ENCODE peak calls at places on chromosomes 11 and 22, in four cellular contexts. H is HepG2, E is HCT116, T is K562. K is an unnamed sample.

GRCh38 chr22:31350410-31350863 is 4.3 kb upstream of the PATZ1 start:
- DNase-seq in E (no peak), T (peak; percentile 55), H (peak; percentile 90), K (no peak)

GRCh38 chr11:113675565-113675964 is 30.5 kb downstream of the TMPRSS5 start:
- DNase-seq in T (no peak), E (no peak), H (no peak), K (no peak)

GRCh38 chr11:5736396-5736795 is at the start of gene OR56B1:
- DNase-seq in T (no peak), H (no peak), E (no peak), K (no peak)

GRCh38 chr11:18721576-18722292 is 4.3 kb downstream of the IGSF22 start:
- DNase-seq in H (no peak), E (peak; percentile 45), T (peak; percentile 61), K (no peak)

GRCh38 chr22:19527861-19528417 is 3.7 kb upstream of the CLDN5 start:
- DNase-seq in H (no peak), T (no peak), E (no peak), K (no peak)

GRCh38 chr11:109968781-109969180 is 124.4 kb upstream of the ZC3H12C start:
- DNase-seq in T (no peak), H (no peak), E (no peak), K (no peak)

GRCh38 chr22:32127904-32128303 is 31.2 kb downstream of the C22orf42 start:
- DNase-seq in E (no peak), T (peak; percentile 18), H (no peak), K (peak; percentile 27)

GRCh38 chr22:47154621-47155081 is 392.2 kb downstream of the TBC1D22A start:
- DNase-seq in T (no peak), E (no peak), H (no peak), K (no peak)

GRCh38 chr11:39294648-39295047 is 2164.8 kb downstream of the LRRC4C start:
- DNase-seq in H (no peak), T (no peak), E (no peak), K (no peak)

GRCh38 chr11:8102965-8103364 is 22.0 kb downstream of the TUB start:
- DNase-seq in T (no peak), E (no peak), H (no peak), K (no peak)

GRCh38 chr11:61587951-61588695 is 7.2 kb upstream of the SYT7 start:
- DNase-seq in E (peak; percentile 46), T (peak; percentile 48), H (no peak), K (no peak)

GRCh38 chr11:69962152-69962551 is 116.0 kb upstream of the ANO1 start:
- DNase-seq in H (no peak), T (peak; percentile 66), E (peak; percentile 77), K (no peak)

GRCh38 chr11:67271548-67272284 is 5.4 kb downstream of the GRK2 start:
- DNase-seq in H (no peak), E (no peak), T (no peak), K (no peak)

GRCh38 chr11:1224491-1225385 is 1.9 kb downstream of the MUC5B start:
- DNase-seq in E (no peak), H (no peak), T (no peak), K (no peak)

GRCh38 chr11:26584818-26585217 is 12.8 kb upstream of the MUC15 start:
- DNase-seq in E (no peak), H (no peak), T (no peak), K (no peak)

GRCh38 chr22:37242395-37242918 is 1.6 kb downstream of the RAC2 start:
- DNase-seq in T (peak; percentile 96), H (no peak), E (no peak), K (no peak)

GRCh38 chr11:35487532-35488078 is 37.8 kb downstream of the PAMR1 start:
- DNase-seq in E (peak; percentile 22), H (peak; percentile 7), T (peak; percentile 27), K (peak; percentile 39)

GRCh38 chr11:130178992-130179391 is 19.4 kb downstream of the ST14 start:
- DNase-seq in E (no peak), H (no peak), T (no peak), K (no peak)

GRCh38 chr22:24514241-24515024 is 19.3 kb downstream of the UPB1 start:
- DNase-seq in H (peak; percentile 76), T (no peak), E (no peak), K (no peak)

GRCh38 chr22:41799486-41800347 is 762 bp upstream of the CCDC134 start:
- DNase-seq in T (peak; percentile 44), H (no peak), E (no peak), K (no peak)

GRCh38 chr11:122524532-122524882 is 131.0 kb upstream of the UBASH3B start:
- DNase-seq in E (no peak), H (no peak), T (no peak), K (no peak)

GRCh38 chr11:95283146-95283545 is 52.1 kb upstream of the SESN3 start:
- DNase-seq in T (no peak), E (no peak), H (no peak), K (no peak)

GRCh38 chr22:45918455-45919370 is 58.2 kb downstream of the WNT7B start:
- DNase-seq in E (no peak), T (no peak), H (no peak), K (no peak)

GRCh38 chr11:34276465-34276864 is 81.3 kb downstream of the ABTB2 start:
- DNase-seq in H (no peak), T (no peak), E (no peak), K (no peak)

GRCh38 chr11:33448461-33449130 is 191.4 kb downstream of the HIPK3 start:
- DNase-seq in T (no peak), H (no peak), E (no peak), K (no peak)

GRCh38 chr11:45167283-45167682 is 20.8 kb downstream of the PRDM11 start:
- DNase-seq in E (no peak), T (no peak), H (no peak), K (no peak)

GRCh38 chr11:45170484-45170883 is 24.0 kb downstream of the PRDM11 start:
- DNase-seq in T (no peak), E (no peak), H (no peak), K (no peak)

GRCh38 chr11:45171550-45171949 is 25.1 kb downstream of the PRDM11 start:
- DNase-seq in E (no peak), T (no peak), H (no peak), K (no peak)

GRCh38 chr11:45168366-45169130 is 22.1 kb downstream of the PRDM11 start:
- DNase-seq in H (no peak), E (no peak), T (no peak), K (no peak)

GRCh38 chr11:45169310-45170072 is 23.1 kb downstream of the PRDM11 start:
- DNase-seq in E (no peak), H (no peak), T (no peak), K (no peak)
- TF ChIP-seq FOSL1 in E (no peak), H (no peak), T (no peak), K (no peak)

GRCh38 chr11:93718057-93718563 is 23.2 kb downstream of the TAF1D start:
- DNase-seq in T (peak; percentile 84), H (no peak), E (no peak), K (no peak)
- TF ChIP-seq FOSL1 in T (peak; percentile 71), H (no peak), E (no peak), K (no peak)

GRCh38 chr11:17353228-17354021 is 1.8 kb downstream of the NCR3LG1 start:
- DNase-seq in E (peak; percentile 54), H (peak; percentile 90), T (peak; percentile 89), K (peak; percentile 84)

GRCh38 chr11:17354070-17354924 is 2.7 kb downstream of the NCR3LG1 start:
- DNase-seq in H (peak; percentile 76), T (peak; percentile 91), E (peak; percentile 75), K (peak; percentile 80)

GRCh38 chr11:17351510-17352176 is at the start of gene NCR3LG1:
- DNase-seq in E (no peak), T (peak; percentile 73), H (peak; percentile 46), K (no peak)

GRCh38 chr11:17351171-17351509 is 460 bp upstream of the NCR3LG1 start:
- DNase-seq in T (no peak), E (no peak), H (no peak), K (no peak)

DNA sequence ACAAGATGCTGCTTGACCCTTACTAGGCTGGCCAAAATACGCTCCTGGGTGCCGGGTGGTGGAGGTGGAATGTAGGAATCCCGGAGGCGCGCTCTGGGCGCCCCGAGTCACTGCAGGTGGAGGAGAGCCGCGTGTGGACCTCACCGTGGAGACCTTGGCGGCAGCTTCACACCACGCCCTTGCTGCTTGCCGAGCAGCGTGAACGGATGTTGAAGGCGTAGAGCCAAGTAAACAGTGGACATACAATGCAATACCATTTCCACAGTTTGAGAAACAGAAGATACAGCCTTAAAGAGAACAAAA is 1.3 kb downstream of the NCR3LG1 start:
- DNase-seq in H (peak; percentile 35), E (no peak), T (peak; percentile 78), K (no peak)
- TF ChIP-seq FOSL1 in H (no peak), E (no peak), T (no peak), K (no peak)

DNA sequence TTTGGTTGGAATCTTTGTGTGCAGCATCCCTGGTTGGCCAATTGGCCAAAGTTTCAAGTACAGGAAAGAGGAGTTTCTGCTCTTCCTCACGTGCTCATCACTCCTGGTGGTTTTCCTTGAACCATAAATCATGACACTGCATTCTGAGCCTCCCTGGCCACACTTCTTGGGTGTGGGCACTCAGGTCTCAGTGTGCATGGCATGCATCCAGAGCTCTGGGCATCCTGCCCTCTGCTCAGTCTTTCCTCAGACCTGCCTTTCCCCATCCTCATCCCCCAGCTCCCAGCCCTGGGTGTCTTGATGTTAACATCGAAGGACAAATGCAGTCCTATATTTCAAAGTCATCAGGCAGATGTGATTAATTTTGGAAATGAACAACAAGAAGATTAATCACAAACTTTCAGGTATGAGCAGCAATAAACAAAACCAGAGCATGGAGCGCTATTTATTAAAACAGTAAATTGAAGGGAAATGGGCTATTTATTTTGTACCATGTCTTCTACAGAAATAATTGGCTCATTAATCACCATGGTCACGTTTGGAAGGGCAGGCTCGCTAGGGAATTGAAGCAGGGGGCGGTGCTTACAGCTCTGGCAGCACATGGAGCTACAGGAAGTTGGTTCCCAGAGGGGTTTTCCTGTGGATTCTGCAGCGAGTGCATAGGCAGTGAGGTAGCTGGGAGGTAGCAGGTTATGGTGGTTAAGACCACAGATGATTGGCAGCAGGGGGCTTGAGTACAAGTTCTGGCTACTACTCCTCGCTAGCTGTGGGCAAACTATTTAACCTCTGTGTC is 89.6 kb downstream of the CSNK2A3 start:
- DNase-seq in T (no peak), E (no peak), H (no peak), K (no peak)
- TF ChIP-seq FOSL1 in T (no peak), E (no peak), H (no peak), K (no peak)

DNA sequence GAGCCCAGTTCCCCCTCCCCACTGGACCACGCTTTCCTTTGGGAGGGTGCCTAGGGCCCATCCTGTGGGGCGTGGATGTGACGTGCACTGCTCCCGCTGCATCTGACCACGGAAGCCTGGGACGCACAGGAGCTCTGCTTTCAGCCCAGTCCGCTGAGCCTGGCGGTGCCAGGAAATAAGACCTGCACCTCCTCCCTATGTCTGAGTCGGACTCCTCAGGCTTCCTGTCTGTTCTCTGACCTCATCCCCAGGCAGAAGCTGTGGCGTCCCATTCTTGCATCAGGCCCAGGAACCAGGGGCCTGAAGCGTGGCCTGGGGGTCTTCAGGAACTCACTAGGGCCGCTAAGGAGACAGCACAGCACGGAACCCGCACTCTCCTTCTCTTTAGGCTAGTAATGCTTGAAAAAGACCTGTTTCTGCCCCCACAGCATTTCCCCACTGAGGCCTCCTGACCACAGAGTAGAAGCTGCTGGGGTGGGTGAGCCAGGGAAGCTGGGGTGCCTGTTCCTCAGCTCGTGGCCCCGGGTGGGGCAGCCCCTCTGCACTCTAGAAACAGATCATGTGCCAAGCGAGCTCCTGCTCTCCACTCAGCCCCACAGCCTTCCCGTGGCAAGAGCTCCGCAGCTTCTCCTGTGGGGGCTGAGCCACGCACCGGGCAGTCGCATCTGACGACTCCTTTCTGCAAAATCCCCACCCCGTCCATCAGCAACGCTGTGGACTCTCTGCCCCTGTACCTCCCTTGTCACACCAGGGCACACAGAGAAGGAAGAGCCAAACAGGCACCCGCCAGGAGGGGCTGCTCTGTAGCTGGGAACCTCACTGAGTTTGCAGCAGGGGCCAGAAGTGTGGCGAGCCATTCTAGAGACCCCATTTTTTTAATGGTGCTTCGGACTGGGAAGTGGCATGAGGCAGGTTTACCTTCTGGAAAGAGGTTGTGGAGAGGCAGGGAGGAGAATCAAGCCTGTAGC is 22.6 kb downstream of the MOV10L1 start:
- DNase-seq in H (no peak), T (no peak), E (no peak), K (no peak)
- TF ChIP-seq FOSL1 in H (no peak), T (no peak), E (no peak), K (no peak)

K was measured in H1.